ENCODE peak calls at places on chromosomes 6 and 20, in eight cellular contexts. One of them, this sample, is unnamed.

GRCh38 chr6:667253-667927 is 10.5 kb upstream of the HUS1B start:
- DNase-seq in neural progenitor cell: no peak
- DNase-seq in endodermal cell: no peak
- DNase-seq in colonic mucosa: no peak
- DNase-seq in PC-3: no peak
- DNase-seq in fibroblast of lung: no peak
- DNase-seq in neuronal stem cell: no peak
- DNase-seq in SK-N-SH: no peak
- DNase-seq in this sample: no peak

GRCh38 chr6:116030745-116031144 is 29.9 kb downstream of the FRK start:
- DNase-seq in fibroblast of lung: peak
- DNase-seq in neuronal stem cell: no peak
- DNase-seq in neural progenitor cell: no peak
- DNase-seq in PC-3: no peak
- DNase-seq in colonic mucosa: no peak
- DNase-seq in endodermal cell: no peak
- DNase-seq in SK-N-SH: no peak
- DNase-seq in this sample: no peak

GRCh38 chr6:38771111-38771694 is 56.1 kb downstream of the DNAH8 start:
- DNase-seq in fibroblast of lung: peak
- DNase-seq in endodermal cell: no peak
- DNase-seq in neural progenitor cell: no peak
- DNase-seq in colonic mucosa: no peak
- DNase-seq in PC-3: no peak
- DNase-seq in neuronal stem cell: no peak
- DNase-seq in SK-N-SH: no peak
- DNase-seq in this sample: no peak

GRCh38 chr6:20403080-20403765 is 1.5 kb downstream of the E2F3 start:
- DNase-seq in neural progenitor cell: peak
- DNase-seq in PC-3: peak
- DNase-seq in SK-N-SH: peak
- DNase-seq in endodermal cell: peak
- DNase-seq in colonic mucosa: peak
- DNase-seq in fibroblast of lung: peak
- DNase-seq in neuronal stem cell: peak
- DNase-seq in this sample: peak

GRCh38 chr6:93416575-93417420 is 2.6 kb downstream of the EPHA7 start:
- DNase-seq in neuronal stem cell: peak
- DNase-seq in PC-3: peak
- DNase-seq in neural progenitor cell: peak
- DNase-seq in endodermal cell: peak
- DNase-seq in SK-N-SH: peak
- DNase-seq in colonic mucosa: peak
- DNase-seq in fibroblast of lung: peak
- DNase-seq in this sample: peak

GRCh38 chr6:45930419-45931059 is 85.1 kb downstream of the CLIC5 start:
- DNase-seq in SK-N-SH: peak
- DNase-seq in fibroblast of lung: peak
- DNase-seq in colonic mucosa: peak
- DNase-seq in neuronal stem cell: peak
- DNase-seq in PC-3: peak
- DNase-seq in neural progenitor cell: peak
- DNase-seq in endodermal cell: peak
- DNase-seq in this sample: peak

GRCh38 chr20:32236048-32236533 is 28.4 kb downstream of the POFUT1 start:
- DNase-seq in PC-3: no peak
- DNase-seq in endodermal cell: no peak
- DNase-seq in fibroblast of lung: no peak
- DNase-seq in colonic mucosa: no peak
- DNase-seq in neural progenitor cell: no peak
- DNase-seq in neuronal stem cell: no peak
- DNase-seq in SK-N-SH: no peak
- DNase-seq in this sample: no peak

GRCh38 chr6:143692696-143693095 is 14.9 kb downstream of the PHACTR2 start:
- DNase-seq in fibroblast of lung: peak
- DNase-seq in endodermal cell: no peak
- DNase-seq in neuronal stem cell: no peak
- DNase-seq in colonic mucosa: no peak
- DNase-seq in PC-3: no peak
- DNase-seq in SK-N-SH: no peak
- DNase-seq in neural progenitor cell: no peak
- DNase-seq in this sample: no peak

GRCh38 chr6:161073940-161074339 is 82.4 kb downstream of the MAP3K4 start:
- DNase-seq in PC-3: no peak
- DNase-seq in neural progenitor cell: no peak
- DNase-seq in SK-N-SH: no peak
- DNase-seq in colonic mucosa: no peak
- DNase-seq in endodermal cell: no peak
- DNase-seq in neuronal stem cell: no peak
- DNase-seq in fibroblast of lung: no peak
- DNase-seq in this sample: no peak

GRCh38 chr6:43924222-43924702 is 154.3 kb downstream of the VEGFA start:
- DNase-seq in endodermal cell: no peak
- DNase-seq in neuronal stem cell: no peak
- DNase-seq in PC-3: no peak
- DNase-seq in colonic mucosa: no peak
- DNase-seq in SK-N-SH: peak
- DNase-seq in neural progenitor cell: no peak
- DNase-seq in fibroblast of lung: peak
- DNase-seq in this sample: peak

GRCh38 chr20:45578151-45578660 is 878 bp downstream of the WFDC8 start:
- DNase-seq in endodermal cell: no peak
- DNase-seq in colonic mucosa: no peak
- DNase-seq in SK-N-SH: no peak
- DNase-seq in neuronal stem cell: peak
- DNase-seq in neural progenitor cell: peak
- DNase-seq in fibroblast of lung: no peak
- DNase-seq in PC-3: no peak
- DNase-seq in this sample: no peak

GRCh38 chr6:103236923-103237322 is 1622.8 kb downstream of the HACE1 start:
- DNase-seq in PC-3: peak
- DNase-seq in SK-N-SH: no peak
- DNase-seq in colonic mucosa: no peak
- DNase-seq in endodermal cell: no peak
- DNase-seq in fibroblast of lung: no peak
- DNase-seq in neural progenitor cell: no peak
- DNase-seq in neuronal stem cell: no peak
- DNase-seq in this sample: no peak

GRCh38 chr6:123526128-123526527 is 110.6 kb downstream of the TRDN start:
- DNase-seq in PC-3: no peak
- DNase-seq in neuronal stem cell: no peak
- DNase-seq in fibroblast of lung: no peak
- DNase-seq in colonic mucosa: no peak
- DNase-seq in SK-N-SH: no peak
- DNase-seq in neural progenitor cell: no peak
- DNase-seq in endodermal cell: no peak
- DNase-seq in this sample: no peak

GRCh38 chr6:129730477-129731165 is 20.6 kb upstream of the ARHGAP18 start:
- DNase-seq in endodermal cell: peak
- DNase-seq in neural progenitor cell: peak
- DNase-seq in neuronal stem cell: no peak
- DNase-seq in colonic mucosa: no peak
- DNase-seq in SK-N-SH: no peak
- DNase-seq in PC-3: peak
- DNase-seq in fibroblast of lung: peak
- DNase-seq in this sample: no peak

DNA sequence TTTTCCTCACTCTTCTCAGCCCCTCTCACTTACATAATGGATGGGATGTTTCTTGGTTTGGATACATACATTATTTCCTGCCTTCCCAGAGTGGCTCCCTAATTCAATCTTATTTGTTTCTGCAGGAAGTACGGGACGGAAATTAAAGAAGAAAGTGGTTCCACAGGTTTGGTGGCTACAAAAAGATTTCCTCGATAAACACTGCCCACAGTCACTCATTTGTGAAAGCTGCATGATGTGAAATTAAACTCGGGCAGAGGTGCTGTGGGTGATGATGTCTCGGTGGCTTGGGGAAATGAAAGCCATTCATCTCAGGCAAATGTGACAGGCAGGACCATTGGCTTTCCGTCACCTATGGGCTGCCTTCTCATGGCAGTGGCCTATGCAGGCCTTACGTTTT is 119.5 kb upstream of the KCNG1 start:
- DNase-seq in fibroblast of lung: no peak
- DNase-seq in neural progenitor cell: no peak
- DNase-seq in neuronal stem cell: no peak
- DNase-seq in PC-3: peak
- DNase-seq in endodermal cell: no peak
- DNase-seq in SK-N-SH: no peak
- DNase-seq in colonic mucosa: peak
- DNase-seq in this sample: no peak
- H3K9ac ChIP-seq in fibroblast of lung: no peak
- H3K9ac ChIP-seq in neural progenitor cell: no peak
- H3K9ac ChIP-seq in neuronal stem cell: no peak
- H3K9ac ChIP-seq in PC-3: peak
- H3K9ac ChIP-seq in endodermal cell: no peak
- H3K9ac ChIP-seq in SK-N-SH: no peak
- H3K9ac ChIP-seq in colonic mucosa: no peak
- H3K9ac ChIP-seq in this sample: no peak

GRCh38 chr20:21633829-21634228 is 71.6 kb upstream of the PAX1 start:
- DNase-seq in neuronal stem cell: no peak
- DNase-seq in SK-N-SH: no peak
- DNase-seq in PC-3: no peak
- DNase-seq in fibroblast of lung: no peak
- DNase-seq in colonic mucosa: no peak
- DNase-seq in endodermal cell: no peak
- DNase-seq in neural progenitor cell: no peak
- DNase-seq in this sample: no peak
- H3K9ac ChIP-seq in neuronal stem cell: no peak
- H3K9ac ChIP-seq in SK-N-SH: no peak
- H3K9ac ChIP-seq in PC-3: no peak
- H3K9ac ChIP-seq in fibroblast of lung: no peak
- H3K9ac ChIP-seq in colonic mucosa: no peak
- H3K9ac ChIP-seq in endodermal cell: no peak
- H3K9ac ChIP-seq in neural progenitor cell: no peak
- H3K9ac ChIP-seq in this sample: no peak

GRCh38 chr20:39568090-39568489 is 605.9 kb downstream of the DHX35 start:
- DNase-seq in neural progenitor cell: no peak
- DNase-seq in fibroblast of lung: no peak
- DNase-seq in endodermal cell: no peak
- DNase-seq in SK-N-SH: peak
- DNase-seq in neuronal stem cell: no peak
- DNase-seq in colonic mucosa: no peak
- DNase-seq in PC-3: no peak
- DNase-seq in this sample: no peak

GRCh38 chr20:39576786-39577185 is 614.6 kb downstream of the DHX35 start:
- DNase-seq in neuronal stem cell: no peak
- DNase-seq in PC-3: no peak
- DNase-seq in SK-N-SH: no peak
- DNase-seq in endodermal cell: no peak
- DNase-seq in neural progenitor cell: no peak
- DNase-seq in fibroblast of lung: no peak
- DNase-seq in colonic mucosa: no peak
- DNase-seq in this sample: no peak

GRCh38 chr20:39571171-39571570 is 609.0 kb downstream of the DHX35 start:
- DNase-seq in neuronal stem cell: no peak
- DNase-seq in colonic mucosa: no peak
- DNase-seq in fibroblast of lung: no peak
- DNase-seq in endodermal cell: no peak
- DNase-seq in PC-3: no peak
- DNase-seq in SK-N-SH: no peak
- DNase-seq in neural progenitor cell: no peak
- DNase-seq in this sample: no peak

DNA sequence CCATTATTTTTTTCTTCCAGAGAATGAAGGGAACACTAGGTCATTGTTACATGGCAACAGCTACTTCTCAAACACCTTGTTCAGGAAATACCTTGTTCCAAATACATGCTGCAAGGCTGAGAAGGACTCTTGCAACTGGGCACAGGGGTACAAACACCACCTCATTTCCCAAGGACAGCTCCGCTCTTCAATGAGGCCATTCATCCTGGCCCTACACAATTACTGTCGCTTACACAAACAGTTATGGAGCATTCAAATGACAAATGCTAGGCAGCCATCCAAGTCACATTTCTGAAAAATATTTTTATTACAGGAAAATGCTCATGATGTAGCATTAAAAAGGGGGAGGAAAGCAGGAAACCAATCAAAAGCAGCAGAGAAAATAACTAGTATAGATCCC is 611.9 kb downstream of the DHX35 start:
- DNase-seq in colonic mucosa: no peak
- DNase-seq in endodermal cell: no peak
- DNase-seq in SK-N-SH: no peak
- DNase-seq in neuronal stem cell: no peak
- DNase-seq in fibroblast of lung: no peak
- DNase-seq in PC-3: no peak
- DNase-seq in neural progenitor cell: no peak
- DNase-seq in this sample: no peak
- H3K9ac ChIP-seq in colonic mucosa: no peak
- H3K9ac ChIP-seq in endodermal cell: no peak
- H3K9ac ChIP-seq in SK-N-SH: no peak
- H3K9ac ChIP-seq in neuronal stem cell: no peak
- H3K9ac ChIP-seq in fibroblast of lung: no peak
- H3K9ac ChIP-seq in PC-3: no peak
- H3K9ac ChIP-seq in neural progenitor cell: no peak
- H3K9ac ChIP-seq in this sample: no peak

GRCh38 chr6:148445116-148445515 is 102.5 kb downstream of the SASH1 start:
- DNase-seq in neuronal stem cell: no peak
- DNase-seq in PC-3: peak
- DNase-seq in neural progenitor cell: no peak
- DNase-seq in fibroblast of lung: no peak
- DNase-seq in SK-N-SH: no peak
- DNase-seq in endodermal cell: peak
- DNase-seq in colonic mucosa: no peak
- DNase-seq in this sample: no peak
- H3K9ac ChIP-seq in neuronal stem cell: no peak
- H3K9ac ChIP-seq in PC-3: no peak
- H3K9ac ChIP-seq in neural progenitor cell: no peak
- H3K9ac ChIP-seq in fibroblast of lung: no peak
- H3K9ac ChIP-seq in SK-N-SH: no peak
- H3K9ac ChIP-seq in endodermal cell: no peak
- H3K9ac ChIP-seq in colonic mucosa: no peak
- H3K9ac ChIP-seq in this sample: no peak

DNA sequence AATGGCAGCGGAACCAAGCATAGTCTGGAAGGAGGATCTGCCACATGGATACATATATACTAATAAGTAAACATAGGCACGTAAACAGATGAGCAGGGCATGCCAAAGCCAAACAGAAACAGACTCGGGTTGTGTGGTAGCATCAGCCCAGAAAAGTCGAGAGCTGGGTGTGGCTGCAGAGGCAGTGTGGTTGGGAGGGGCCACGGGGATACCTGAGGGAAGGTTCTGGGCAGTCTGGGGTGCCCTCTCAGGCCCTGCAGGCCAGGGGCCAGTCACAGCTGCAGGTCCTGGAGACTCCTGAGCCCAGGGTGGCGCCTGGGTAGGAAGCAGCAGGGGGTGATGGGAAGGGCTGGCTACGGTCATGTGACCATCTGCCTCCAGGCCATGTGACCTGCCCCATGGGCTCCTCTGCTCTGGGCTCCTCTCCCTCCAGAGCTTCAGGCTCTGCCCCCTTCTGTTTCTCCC is 42.8 kb upstream of the MRPS10 start:
- DNase-seq in colonic mucosa: no peak
- DNase-seq in fibroblast of lung: no peak
- DNase-seq in SK-N-SH: no peak
- DNase-seq in PC-3: no peak
- DNase-seq in neuronal stem cell: no peak
- DNase-seq in endodermal cell: peak
- DNase-seq in neural progenitor cell: no peak
- DNase-seq in this sample: no peak
- H3K9ac ChIP-seq in colonic mucosa: no peak
- H3K9ac ChIP-seq in fibroblast of lung: no peak
- H3K9ac ChIP-seq in SK-N-SH: no peak
- H3K9ac ChIP-seq in PC-3: no peak
- H3K9ac ChIP-seq in neuronal stem cell: no peak
- H3K9ac ChIP-seq in endodermal cell: no peak
- H3K9ac ChIP-seq in neural progenitor cell: no peak
- H3K9ac ChIP-seq in this sample: no peak

GRCh38 chr6:165662671-165663282 is at the start of gene PDE10A:
- DNase-seq in fibroblast of lung: peak
- DNase-seq in endodermal cell: peak
- DNase-seq in PC-3: no peak
- DNase-seq in colonic mucosa: no peak
- DNase-seq in neural progenitor cell: peak
- DNase-seq in neuronal stem cell: peak
- DNase-seq in SK-N-SH: peak
- DNase-seq in this sample: no peak
- H3K9ac ChIP-seq in fibroblast of lung: no peak
- H3K9ac ChIP-seq in endodermal cell: peak
- H3K9ac ChIP-seq in PC-3: no peak
- H3K9ac ChIP-seq in colonic mucosa: no peak
- H3K9ac ChIP-seq in neural progenitor cell: no peak
- H3K9ac ChIP-seq in neuronal stem cell: peak
- H3K9ac ChIP-seq in SK-N-SH: no peak
- H3K9ac ChIP-seq in this sample: peak